ENCODE peak calls at places on chromosomes 3 and 15, in ten cellular contexts. One of them, this sample, is unnamed.

GRCh38 chr3:78204977-78205376 is 1165.1 kb downstream of the ROBO2 start:
- DNase-seq in AG04450: peak
- DNase-seq in fibroblast of mammary gland: peak
- DNase-seq in heart left ventricle: no peak
- DNase-seq in lower leg skin: no peak
- DNase-seq in tibial nerve: no peak
- DNase-seq in upper lobe of right lung: no peak
- DNase-seq in HCT116: no peak
- DNase-seq in BE2C: peak
- DNase-seq in ovary: no peak
- DNase-seq in this sample: peak

GRCh38 chr15:78396976-78397375 is 41.0 kb upstream of the IREB2 start:
- DNase-seq in AG04450: no peak
- DNase-seq in fibroblast of mammary gland: peak
- DNase-seq in BE2C: no peak
- DNase-seq in ovary: peak
- DNase-seq in HCT116: no peak
- DNase-seq in heart left ventricle: peak
- DNase-seq in upper lobe of right lung: peak
- DNase-seq in lower leg skin: peak
- DNase-seq in tibial nerve: peak
- DNase-seq in this sample: peak

GRCh38 chr3:42960282-42960681 is 18.8 kb upstream of the GASK1A start:
- DNase-seq in lower leg skin: no peak
- DNase-seq in BE2C: no peak
- DNase-seq in tibial nerve: no peak
- DNase-seq in fibroblast of mammary gland: peak
- DNase-seq in AG04450: no peak
- DNase-seq in heart left ventricle: no peak
- DNase-seq in HCT116: no peak
- DNase-seq in ovary: no peak
- DNase-seq in upper lobe of right lung: no peak
- DNase-seq in this sample: peak

GRCh38 chr3:158264894-158265293 is 155.0 kb downstream of the RSRC1 start:
- DNase-seq in HCT116: no peak
- DNase-seq in upper lobe of right lung: no peak
- DNase-seq in lower leg skin: peak
- DNase-seq in tibial nerve: no peak
- DNase-seq in heart left ventricle: no peak
- DNase-seq in AG04450: no peak
- DNase-seq in BE2C: no peak
- DNase-seq in fibroblast of mammary gland: no peak
- DNase-seq in ovary: no peak
- DNase-seq in this sample: no peak

GRCh38 chr15:41772720-41773331 is 1.5 kb upstream of the MAPKBP1 start:
- DNase-seq in BE2C: peak
- DNase-seq in tibial nerve: no peak
- DNase-seq in fibroblast of mammary gland: peak
- DNase-seq in upper lobe of right lung: no peak
- DNase-seq in ovary: peak
- DNase-seq in HCT116: peak
- DNase-seq in AG04450: peak
- DNase-seq in lower leg skin: no peak
- DNase-seq in heart left ventricle: no peak
- DNase-seq in this sample: peak

GRCh38 chr3:189602471-189602870 is 28.7 kb upstream of the TP63 start:
- DNase-seq in upper lobe of right lung: no peak
- DNase-seq in heart left ventricle: no peak
- DNase-seq in BE2C: no peak
- DNase-seq in tibial nerve: no peak
- DNase-seq in lower leg skin: no peak
- DNase-seq in AG04450: no peak
- DNase-seq in HCT116: no peak
- DNase-seq in ovary: no peak
- DNase-seq in fibroblast of mammary gland: no peak
- DNase-seq in this sample: no peak

GRCh38 chr15:49987896-49988295 is 131.1 kb downstream of the ATP8B4 start:
- DNase-seq in ovary: no peak
- DNase-seq in fibroblast of mammary gland: no peak
- DNase-seq in BE2C: no peak
- DNase-seq in lower leg skin: no peak
- DNase-seq in HCT116: no peak
- DNase-seq in heart left ventricle: no peak
- DNase-seq in tibial nerve: no peak
- DNase-seq in AG04450: no peak
- DNase-seq in upper lobe of right lung: no peak
- DNase-seq in this sample: no peak

GRCh38 chr15:45205192-45205591 is 17.4 kb upstream of the SHF start:
- DNase-seq in ovary: peak
- DNase-seq in lower leg skin: no peak
- DNase-seq in BE2C: peak
- DNase-seq in fibroblast of mammary gland: peak
- DNase-seq in upper lobe of right lung: no peak
- DNase-seq in AG04450: peak
- DNase-seq in heart left ventricle: peak
- DNase-seq in HCT116: peak
- DNase-seq in tibial nerve: no peak
- DNase-seq in this sample: peak

GRCh38 chr3:29026959-29027358 is 253.9 kb upstream of the RBMS3 start:
- DNase-seq in heart left ventricle: no peak
- DNase-seq in lower leg skin: no peak
- DNase-seq in HCT116: no peak
- DNase-seq in fibroblast of mammary gland: peak
- DNase-seq in ovary: no peak
- DNase-seq in tibial nerve: no peak
- DNase-seq in AG04450: no peak
- DNase-seq in BE2C: no peak
- DNase-seq in upper lobe of right lung: no peak
- DNase-seq in this sample: no peak

GRCh38 chr3:39344746-39345344 is 15.3 kb downstream of the CCR8 start:
- DNase-seq in AG04450: no peak
- DNase-seq in upper lobe of right lung: no peak
- DNase-seq in BE2C: no peak
- DNase-seq in ovary: no peak
- DNase-seq in fibroblast of mammary gland: no peak
- DNase-seq in lower leg skin: no peak
- DNase-seq in heart left ventricle: no peak
- DNase-seq in HCT116: no peak
- DNase-seq in tibial nerve: no peak
- DNase-seq in this sample: no peak

GRCh38 chr3:37307321-37307720 is 132.9 kb upstream of the LRRFIP2 start:
- DNase-seq in upper lobe of right lung: no peak
- DNase-seq in BE2C: no peak
- DNase-seq in tibial nerve: no peak
- DNase-seq in HCT116: no peak
- DNase-seq in AG04450: no peak
- DNase-seq in heart left ventricle: no peak
- DNase-seq in fibroblast of mammary gland: peak
- DNase-seq in ovary: no peak
- DNase-seq in lower leg skin: no peak
- DNase-seq in this sample: no peak

GRCh38 chr15:92879949-92880725 is 20.0 kb upstream of the CHD2 start:
- DNase-seq in lower leg skin: no peak
- DNase-seq in HCT116: no peak
- DNase-seq in tibial nerve: no peak
- DNase-seq in AG04450: no peak
- DNase-seq in BE2C: no peak
- DNase-seq in fibroblast of mammary gland: no peak
- DNase-seq in heart left ventricle: no peak
- DNase-seq in upper lobe of right lung: no peak
- DNase-seq in ovary: no peak
- DNase-seq in this sample: no peak

GRCh38 chr3:140595295-140595694 is 82.6 kb upstream of the TRIM42 start:
- DNase-seq in AG04450: no peak
- DNase-seq in ovary: no peak
- DNase-seq in upper lobe of right lung: no peak
- DNase-seq in lower leg skin: no peak
- DNase-seq in heart left ventricle: no peak
- DNase-seq in HCT116: no peak
- DNase-seq in fibroblast of mammary gland: peak
- DNase-seq in BE2C: no peak
- DNase-seq in tibial nerve: no peak
- DNase-seq in this sample: no peak

GRCh38 chr3:40120816-40121215 is 188.7 kb upstream of the EIF1B start:
- DNase-seq in upper lobe of right lung: no peak
- DNase-seq in HCT116: no peak
- DNase-seq in fibroblast of mammary gland: peak
- DNase-seq in tibial nerve: no peak
- DNase-seq in heart left ventricle: no peak
- DNase-seq in lower leg skin: no peak
- DNase-seq in AG04450: no peak
- DNase-seq in BE2C: peak
- DNase-seq in ovary: no peak
- DNase-seq in this sample: peak

GRCh38 chr15:78256044-78256437 is 8.3 kb upstream of the DNAJA4 start:
- DNase-seq in AG04450: no peak
- DNase-seq in HCT116: no peak
- DNase-seq in ovary: no peak
- DNase-seq in tibial nerve: no peak
- DNase-seq in lower leg skin: no peak
- DNase-seq in BE2C: no peak
- DNase-seq in upper lobe of right lung: no peak
- DNase-seq in fibroblast of mammary gland: no peak
- DNase-seq in heart left ventricle: no peak
- DNase-seq in this sample: no peak

GRCh38 chr3:147301781-147302180 is 104.6 kb downstream of the ZIC4 start:
- DNase-seq in ovary: no peak
- DNase-seq in fibroblast of mammary gland: no peak
- DNase-seq in HCT116: no peak
- DNase-seq in lower leg skin: no peak
- DNase-seq in upper lobe of right lung: no peak
- DNase-seq in heart left ventricle: no peak
- DNase-seq in BE2C: no peak
- DNase-seq in tibial nerve: no peak
- DNase-seq in AG04450: no peak
- DNase-seq in this sample: no peak
- TF ChIP-seq CTCF in ovary: no peak
- TF ChIP-seq CTCF in fibroblast of mammary gland: no peak
- TF ChIP-seq CTCF in HCT116: no peak
- TF ChIP-seq CTCF in lower leg skin: no peak
- TF ChIP-seq CTCF in upper lobe of right lung: no peak
- TF ChIP-seq CTCF in heart left ventricle: no peak
- TF ChIP-seq CTCF in BE2C: no peak
- TF ChIP-seq CTCF in tibial nerve: no peak
- TF ChIP-seq CTCF in AG04450: no peak
- TF ChIP-seq CTCF in this sample: no peak

DNA sequence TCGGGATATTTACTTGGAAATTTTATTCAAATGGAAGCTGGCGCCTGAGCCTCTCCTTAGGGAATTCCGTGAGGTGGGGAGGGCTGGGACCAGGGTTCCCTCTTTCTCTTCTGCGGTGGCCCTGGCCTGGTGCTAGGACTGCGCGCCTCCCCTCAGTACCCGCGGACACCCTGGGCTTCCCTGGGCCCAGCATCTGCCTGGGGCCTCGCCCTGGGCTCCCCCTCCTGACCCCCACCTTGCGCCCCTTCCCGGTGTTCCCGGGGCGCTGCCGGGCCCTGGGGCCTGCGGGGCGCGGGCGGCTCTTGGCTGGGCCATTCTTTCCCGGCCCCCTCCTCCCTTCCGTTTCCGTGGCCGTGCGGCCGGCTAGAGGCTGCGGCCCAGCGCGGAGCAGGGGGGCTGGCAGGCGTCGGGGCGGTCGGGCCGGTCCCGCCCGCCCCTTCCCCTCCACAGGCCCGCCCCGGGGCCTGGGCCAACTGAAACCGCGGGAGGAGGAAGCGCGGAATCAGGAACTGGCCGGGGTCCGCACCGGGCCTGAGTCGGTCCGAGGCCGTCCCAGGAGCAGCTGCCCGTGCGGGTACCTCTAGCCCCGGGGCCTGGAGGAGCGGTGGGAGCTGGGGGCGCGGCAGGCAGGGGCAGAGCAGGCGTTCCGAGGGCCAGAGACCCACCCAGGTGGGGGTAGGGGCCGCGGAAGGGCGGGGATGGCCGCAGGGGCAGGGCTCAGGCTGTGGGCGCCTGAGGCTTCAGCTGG is at the start of gene FES:
- DNase-seq in AG04450: no peak
- DNase-seq in ovary: peak
- DNase-seq in fibroblast of mammary gland: no peak
- DNase-seq in lower leg skin: peak
- DNase-seq in upper lobe of right lung: peak
- DNase-seq in tibial nerve: peak
- DNase-seq in heart left ventricle: peak
- DNase-seq in BE2C: no peak
- DNase-seq in HCT116: no peak
- DNase-seq in this sample: peak
- H3K4me3 ChIP-seq in AG04450: peak
- H3K4me3 ChIP-seq in ovary: peak
- H3K4me3 ChIP-seq in fibroblast of mammary gland: peak
- H3K4me3 ChIP-seq in lower leg skin: peak
- H3K4me3 ChIP-seq in upper lobe of right lung: peak
- H3K4me3 ChIP-seq in tibial nerve: peak
- H3K4me3 ChIP-seq in heart left ventricle: peak
- H3K4me3 ChIP-seq in BE2C: no peak
- H3K4me3 ChIP-seq in HCT116: no peak
- H3K4me3 ChIP-seq in this sample: no peak

GRCh38 chr15:60390931-60391501 is 6.8 kb downstream of the ANXA2 start:
- DNase-seq in tibial nerve: no peak
- DNase-seq in BE2C: no peak
- DNase-seq in ovary: peak
- DNase-seq in heart left ventricle: peak
- DNase-seq in fibroblast of mammary gland: peak
- DNase-seq in lower leg skin: peak
- DNase-seq in AG04450: no peak
- DNase-seq in upper lobe of right lung: no peak
- DNase-seq in HCT116: peak
- DNase-seq in this sample: peak
- TF ChIP-seq CTCF in tibial nerve: no peak
- TF ChIP-seq CTCF in BE2C: no peak
- TF ChIP-seq CTCF in ovary: no peak
- TF ChIP-seq CTCF in heart left ventricle: no peak
- TF ChIP-seq CTCF in fibroblast of mammary gland: peak
- TF ChIP-seq CTCF in lower leg skin: no peak
- TF ChIP-seq CTCF in AG04450: peak
- TF ChIP-seq CTCF in upper lobe of right lung: no peak
- TF ChIP-seq CTCF in HCT116: no peak
- TF ChIP-seq CTCF in this sample: no peak

DNA sequence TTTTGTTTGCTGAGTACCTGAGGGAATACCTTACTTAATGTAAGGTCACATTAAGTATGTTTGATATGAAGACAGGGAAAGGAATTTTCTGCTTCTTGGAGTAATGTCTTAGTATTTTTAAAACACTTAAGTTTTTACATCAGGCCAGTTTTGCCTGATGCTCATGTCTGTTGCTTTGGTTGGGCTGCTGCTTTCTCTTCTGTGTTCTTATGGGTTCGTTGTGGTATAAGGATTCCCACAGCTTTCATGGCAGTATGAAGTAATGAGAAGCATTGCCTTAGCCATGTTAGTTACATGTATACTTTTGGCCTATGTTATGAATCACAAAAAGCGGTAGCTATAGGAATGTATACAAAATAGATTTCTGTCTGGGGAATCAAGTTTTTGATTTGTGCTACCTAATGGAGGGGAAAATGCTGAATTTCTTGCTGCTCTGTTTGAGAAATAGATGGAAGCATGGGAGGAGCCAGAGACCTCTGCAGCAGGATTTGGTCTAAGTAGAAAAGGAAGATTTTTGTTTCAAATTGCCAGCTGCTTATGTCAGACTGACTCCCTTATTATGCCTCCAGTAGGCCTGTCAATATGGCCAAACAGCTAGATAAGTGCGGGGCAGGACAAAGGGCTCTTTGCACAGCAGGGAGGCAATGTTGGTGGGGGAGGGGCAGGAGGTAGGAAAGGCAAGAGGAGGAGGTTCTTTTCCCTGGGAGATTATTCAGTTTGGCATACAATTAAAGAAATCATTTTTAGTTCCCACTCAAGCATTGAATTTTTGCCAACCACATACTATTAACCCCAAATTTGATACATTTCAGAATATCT is 5.2 kb downstream of the SETD5 start:
- DNase-seq in fibroblast of mammary gland: peak
- DNase-seq in upper lobe of right lung: no peak
- DNase-seq in heart left ventricle: peak
- DNase-seq in lower leg skin: no peak
- DNase-seq in tibial nerve: no peak
- DNase-seq in AG04450: no peak
- DNase-seq in BE2C: peak
- DNase-seq in HCT116: no peak
- DNase-seq in ovary: no peak
- DNase-seq in this sample: peak
- H3K4me3 ChIP-seq in fibroblast of mammary gland: no peak
- H3K4me3 ChIP-seq in upper lobe of right lung: no peak
- H3K4me3 ChIP-seq in heart left ventricle: peak
- H3K4me3 ChIP-seq in lower leg skin: no peak
- H3K4me3 ChIP-seq in tibial nerve: peak
- H3K4me3 ChIP-seq in AG04450: peak
- H3K4me3 ChIP-seq in BE2C: peak
- H3K4me3 ChIP-seq in HCT116: no peak
- H3K4me3 ChIP-seq in ovary: peak
- H3K4me3 ChIP-seq in this sample: peak

This sample was measured in cardiac muscle cell.